ENCODE peak calls at places on chromosomes 16 and 17, in four cellular contexts. V, R, A and Y are unnamed samples.

GRCh38 chr16:10097273-10097672 is 85.0 kb downstream of the GRIN2A start:
- DNase-seq in A (no peak), V (no peak), R (no peak), Y (no peak)

GRCh38 chr17:12623220-12623848 is 42.4 kb upstream of the MYOCD start:
- DNase-seq in A (no peak), R (no peak), V (no peak), Y (no peak)

GRCh38 chr17:72280881-72281280 is 160.1 kb downstream of the SOX9 start:
- DNase-seq in R (no peak), V (no peak), A (no peak), Y (no peak)

GRCh38 chr17:31586946-31587345 is 195.5 kb downstream of the RAB11FIP4 start:
- DNase-seq in V (no peak), R (no peak), A (no peak), Y (no peak)

GRCh38 chr17:55210292-55210691 is 54.5 kb upstream of the HLF start:
- DNase-seq in R (no peak), A (no peak), V (no peak), Y (no peak)

GRCh38 chr17:79618383-79619067 is 7.7 kb upstream of the RBFOX3 start:
- DNase-seq in A (peak), V (peak), R (no peak), Y (no peak)

GRCh38 chr17:17439971-17440843 is 36.6 kb upstream of the MED9 start:
- DNase-seq in A (no peak), R (no peak), V (no peak), Y (peak)

GRCh38 chr16:58501242-58502131 is 1.5 kb downstream of the NDRG4 start:
- DNase-seq in A (no peak), V (no peak), R (no peak), Y (peak)

GRCh38 chr16:87384162-87384999 is 805 bp upstream of the FBXO31 start:
- DNase-seq in V (peak), R (no peak), A (peak), Y (peak)

GRCh38 chr17:41407226-41407625 is 9.8 kb upstream of the KRT31 start:
- DNase-seq in A (no peak), V (no peak), R (no peak), Y (no peak)

GRCh38 chr17:40369923-40370322 is 5.4 kb upstream of the GJD3 start:
- DNase-seq in A (no peak), R (no peak), V (no peak), Y (no peak)

GRCh38 chr16:88401604-88402246 is 19.0 kb downstream of the ZNF469 start:
- DNase-seq in R (no peak), A (no peak), V (no peak), Y (no peak)

GRCh38 chr17:45019177-45019711 is 32.2 kb downstream of the DCAKD start:
- DNase-seq in V (no peak), A (peak), R (no peak), Y (peak)

GRCh38 chr17:17500999-17501605 is 4.9 kb upstream of the RASD1 start:
- DNase-seq in R (no peak), V (no peak), A (no peak), Y (no peak)

GRCh38 chr17:57234252-57235092 is 21.9 kb upstream of the MSI2 start:
- DNase-seq in A (no peak), V (no peak), R (no peak), Y (no peak)

GRCh38 chr17:28898261-28898955 is 875 bp upstream of the FLOT2 start:
- DNase-seq in V (no peak), A (no peak), R (no peak), Y (no peak)

GRCh38 chr17:76151896-76152454 is 10.9 kb upstream of the FOXJ1 start:
- DNase-seq in A (no peak), V (no peak), R (no peak), Y (no peak)

GRCh38 chr16:72241930-72242329 is 70.0 kb upstream of the PMFBP1 start:
- DNase-seq in A (no peak), V (no peak), R (no peak), Y (peak)

GRCh38 chr17:49218941-49219913 is 8.7 kb downstream of the ABI3 start:
- DNase-seq in V (no peak), R (no peak), A (no peak), Y (no peak)

GRCh38 chr17:67999291-67999911 is 3.1 kb upstream of the C17orf58 start:
- DNase-seq in A (no peak), R (no peak), V (no peak), Y (no peak)

GRCh38 chr17:80725532-80725931 is 180.9 kb downstream of the RPTOR start:
- DNase-seq in R (no peak), V (no peak), A (no peak), Y (no peak)

GRCh38 chr16:77789646-77790370 is 1.4 kb downstream of the VAT1L start:
- DNase-seq in V (no peak), R (no peak), A (no peak), Y (no peak)

GRCh38 chr17:68437979-68438877 is 19.1 kb downstream of the WIPI1 start:
- DNase-seq in V (no peak), A (no peak), R (no peak), Y (no peak)

GRCh38 chr17:40303706-40304450 is 5.1 kb upstream of the RARA start:
- DNase-seq in V (no peak), A (no peak), R (no peak), Y (no peak)

GRCh38 chr17:76265624-76266243 is 586 bp downstream of the UBALD2 start:
- DNase-seq in V (peak), R (no peak), A (no peak), Y (peak)